ENCODE peak calls at places on chromosomes 2 and 18, in seven cellular contexts. D is body of pancreas, E is RWPE1, S is substantia nigra, P is iPS DF 6.9, B is sigmoid colon, O is neuronal stem cell. X is an unnamed sample.

GRCh38 chr18:22542400-22542835 is 124.7 kb upstream of the CTAGE1 start:
- DNase-seq in E (peak; percentile 16), B (no peak), P (no peak), S (no peak), O (no peak), D (no peak), X (peak; percentile 47)

GRCh38 chr18:26722582-26722931 is 142.9 kb downstream of the AQP4 start:
- DNase-seq in B (no peak), D (no peak), S (no peak), O (no peak), P (no peak), E (no peak), X (no peak)

GRCh38 chr2:65186872-65187851 is 40.5 kb upstream of the ACTR2 start:
- DNase-seq in S (peak; percentile 53), B (peak; percentile 89), P (peak; percentile 67), D (peak; percentile 85), E (peak; percentile 75), O (peak; percentile 68), X (peak; percentile 82)

GRCh38 chr2:47058061-47058931 is 96.8 kb downstream of the STPG4 start:
- DNase-seq in P (no peak), D (peak; percentile 68), E (no peak), O (no peak), S (no peak), B (peak; percentile 92), X (no peak)

GRCh38 chr18:26579941-26580618 is 31.7 kb upstream of the KCTD1 start:
- DNase-seq in P (no peak), E (peak; percentile 68), S (no peak), D (peak; percentile 13), B (no peak), O (no peak), X (no peak)

GRCh38 chr2:224938670-224939309 is 103.5 kb downstream of the DOCK10 start:
- DNase-seq in E (no peak), S (no peak), P (no peak), D (no peak), O (peak; percentile 38), B (no peak), X (no peak)

GRCh38 chr2:225998653-225999052 is 599.1 kb downstream of the NYAP2 start:
- DNase-seq in P (no peak), O (no peak), D (no peak), B (no peak), S (no peak), E (no peak), X (no peak)

GRCh38 chr2:8836979-8837794 is at the start of gene KIDINS220:
- DNase-seq in B (peak; percentile 92), P (peak; percentile 33), E (peak; percentile 98), D (peak; percentile 83), O (peak; percentile 78), S (peak; percentile 67), X (peak; percentile 90)

GRCh38 chr2:17962874-17963273 is 84.4 kb downstream of the KCNS3 start:
- DNase-seq in B (no peak), E (no peak), O (peak; percentile 18), D (no peak), P (no peak), S (no peak), X (no peak)

GRCh38 chr18:63868546-63868945 is 19.0 kb upstream of the SERPINB2 start:
- DNase-seq in S (no peak), D (no peak), B (no peak), P (no peak), E (no peak), O (no peak), X (no peak)

GRCh38 chr18:63869851-63870250 is 17.7 kb upstream of the SERPINB2 start:
- DNase-seq in B (no peak), S (no peak), P (no peak), D (no peak), E (peak; percentile 68), O (no peak), X (no peak)

GRCh38 chr18:63872586-63872985 is 14.9 kb upstream of the SERPINB2 start:
- DNase-seq in D (no peak), E (no peak), P (no peak), B (no peak), S (no peak), O (no peak), X (no peak)

GRCh38 chr18:63867368-63867767 is 20.1 kb upstream of the SERPINB2 start:
- DNase-seq in O (no peak), E (peak; percentile 68), D (no peak), S (no peak), B (no peak), P (no peak), X (no peak)

GRCh38 chr18:63869374-63869773 is 18.1 kb upstream of the SERPINB2 start:
- DNase-seq in B (no peak), S (no peak), D (peak; percentile 45), E (peak; percentile 57), P (no peak), O (no peak), X (no peak)
- H3K27ac ChIP-seq in B (no peak overlapping the region), S (no peak overlapping the region), D (no peak overlapping the region), E (peak overlapping the region; percentile 57), P (no peak overlapping the region), O (no peak overlapping the region), X (no peak overlapping the region)

GRCh38 chr2:63789318-63790051 is 52.2 kb upstream of the UGP2 start:
- DNase-seq in O (no peak), D (no peak), B (no peak), P (no peak), S (no peak), E (no peak), X (no peak)

GRCh38 chr2:63792523-63792922 is 49.2 kb upstream of the UGP2 start:
- DNase-seq in E (peak; percentile 60), P (no peak), D (no peak), S (no peak), B (no peak), O (no peak), X (no peak)

GRCh38 chr2:63791387-63791786 is 50.3 kb upstream of the UGP2 start:
- DNase-seq in D (no peak), S (no peak), O (no peak), E (no peak), P (no peak), B (no peak), X (no peak)

GRCh38 chr2:63790913-63791312 is 50.8 kb upstream of the UGP2 start:
- DNase-seq in D (peak; percentile 24), P (no peak), O (no peak), S (no peak), B (no peak), E (peak; percentile 77), X (no peak)

DNA sequence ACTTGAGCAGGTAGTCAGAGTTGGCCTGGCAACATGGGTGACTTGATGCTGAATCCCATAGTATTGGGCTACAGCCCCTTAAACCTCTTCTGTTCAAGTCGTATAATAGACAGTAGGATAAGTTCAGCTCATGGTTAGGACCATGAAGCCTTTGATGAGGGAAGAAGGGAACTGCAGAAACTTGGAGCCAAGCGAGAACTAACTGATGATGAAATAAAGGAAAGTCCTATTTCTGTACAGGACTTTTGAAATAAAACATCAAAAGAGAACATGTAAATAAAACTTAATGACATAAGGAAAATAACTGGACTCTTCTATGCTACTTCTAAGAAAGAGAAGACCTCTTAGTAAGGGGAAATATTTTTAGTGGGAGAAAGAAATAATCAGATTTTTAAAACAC is 51.2 kb upstream of the UGP2 start:
- DNase-seq in E (no peak), O (no peak), P (no peak), B (no peak), S (no peak), D (no peak), X (no peak)
- H3K27ac ChIP-seq in E (no peak overlapping the region), O (no peak overlapping the region), P (no peak overlapping the region), B (no peak overlapping the region), S (no peak overlapping the region), D (no peak overlapping the region), X (no peak overlapping the region)

GRCh38 chr2:42267530-42267929 is 93.5 kb downstream of the COX7A2L start:
- DNase-seq in S (no peak), O (no peak), B (no peak), E (no peak), D (no peak), P (no peak), X (no peak)

GRCh38 chr2:42266236-42266635 is 94.8 kb downstream of the COX7A2L start:
- DNase-seq in D (no peak), B (no peak), P (no peak), O (no peak), S (no peak), E (no peak), X (no peak)

GRCh38 chr2:42270757-42271156 is 90.3 kb downstream of the COX7A2L start:
- DNase-seq in O (no peak), B (no peak), D (no peak), E (no peak), P (no peak), S (no peak), X (no peak)

GRCh38 chr2:42268528-42269151 is 92.4 kb downstream of the COX7A2L start:
- DNase-seq in E (no peak), O (no peak), D (no peak), P (no peak), S (no peak), B (no peak), X (no peak)
- H3K27ac ChIP-seq in E (no peak overlapping the region), O (no peak overlapping the region), D (no peak overlapping the region), P (no peak overlapping the region), S (no peak overlapping the region), B (no peak overlapping the region), X (no peak overlapping the region)

DNA sequence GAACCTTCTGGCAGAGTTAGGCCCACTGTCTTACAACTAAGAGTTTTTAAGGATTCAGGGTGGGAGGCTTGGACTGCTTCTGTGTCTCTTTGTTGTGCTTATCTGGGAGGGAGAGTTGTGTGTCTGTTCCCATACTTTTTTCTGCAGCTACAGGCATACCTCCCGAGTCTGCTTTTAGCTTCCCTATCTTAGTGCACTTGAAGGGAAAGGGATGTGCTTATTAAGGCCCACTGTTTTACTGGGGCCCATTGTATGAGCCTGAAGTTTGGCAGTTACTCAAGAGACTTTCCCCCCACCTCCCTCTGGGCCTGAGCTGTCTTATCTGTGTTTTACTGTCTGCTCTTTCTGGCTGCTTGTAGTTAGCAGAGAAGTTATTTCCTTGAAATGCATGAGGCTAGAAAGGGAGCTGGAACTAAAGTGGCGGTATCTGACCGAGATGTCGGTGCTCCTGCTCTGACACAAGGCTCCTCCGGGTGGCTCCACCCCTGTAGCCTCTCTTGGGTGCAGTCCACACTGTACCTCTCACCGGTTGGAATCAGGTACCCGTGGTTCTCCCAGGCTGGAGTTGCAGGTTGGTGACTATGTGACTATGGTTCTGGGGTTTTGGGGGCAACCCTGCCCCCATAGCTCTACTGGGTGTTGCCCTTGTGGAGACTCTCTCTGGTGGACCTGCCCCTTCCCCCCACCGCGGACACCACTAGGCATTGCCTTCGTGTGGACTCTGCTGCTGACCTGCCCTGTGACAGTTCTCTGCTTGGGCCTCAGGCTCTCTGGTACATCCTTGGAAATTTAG is 12.9 kb downstream of the UBR3 start:
- DNase-seq in E (no peak), P (no peak), S (no peak), D (no peak), O (no peak), B (no peak), X (no peak)
- H3K27ac ChIP-seq in E (no peak overlapping the region), P (no peak overlapping the region), S (no peak overlapping the region), D (peak overlapping the region; percentile 21), O (no peak overlapping the region), B (no peak overlapping the region), X (no peak overlapping the region)

DNA sequence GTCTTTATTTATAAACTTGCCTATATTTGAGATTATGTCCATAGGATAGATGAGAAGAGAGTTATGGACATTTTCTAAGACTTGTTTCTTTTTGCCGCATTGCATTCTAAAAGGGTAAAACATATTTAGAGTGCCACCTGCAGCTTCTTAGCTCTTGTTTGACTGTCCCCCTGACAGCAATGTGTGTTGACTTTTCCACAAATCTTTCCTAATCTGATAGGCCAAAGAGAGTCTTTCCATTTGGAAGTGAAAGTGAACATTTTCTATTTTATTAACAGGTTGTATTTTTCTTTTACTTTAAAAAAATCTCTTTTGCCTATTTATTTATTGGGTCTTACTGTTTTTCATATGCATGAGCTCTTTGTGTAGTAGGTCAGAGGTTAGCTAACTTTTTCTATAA is 58.4 kb downstream of the FMNL2 start:
- DNase-seq in D (no peak), S (no peak), P (no peak), O (no peak), B (no peak), E (no peak), X (no peak)
- H3K27ac ChIP-seq in D (no peak overlapping the region), S (no peak overlapping the region), P (no peak overlapping the region), O (no peak overlapping the region), B (no peak overlapping the region), E (no peak overlapping the region), X (no peak overlapping the region)